ENCODE peak calls at places on chromosomes 5 and 9, in four cellular contexts. One of them, this sample, is unnamed.

GRCh38 chr5:53381-54174 is 38.4 kb upstream of the PLEKHG4B start:
- DNase-seq in GM12878: no peak
- DNase-seq in HepG2: no peak
- DNase-seq in H1: peak
- DNase-seq in this sample: peak

GRCh38 chr9:132026932-132027585 is 52.6 kb downstream of the MED27 start:
- DNase-seq in HepG2: no peak
- DNase-seq in GM12878: no peak
- DNase-seq in H1: peak
- DNase-seq in this sample: peak

GRCh38 chr9:99162759-99163364 is 57.9 kb downstream of the TGFBR1 start:
- DNase-seq in H1: no peak
- DNase-seq in GM12878: no peak
- DNase-seq in HepG2: peak
- DNase-seq in this sample: no peak

GRCh38 chr5:172429201-172429940 is 25.0 kb downstream of the SH3PXD2B start:
- DNase-seq in H1: no peak
- DNase-seq in HepG2: no peak
- DNase-seq in GM12878: no peak
- DNase-seq in this sample: no peak

GRCh38 chr5:159571501-159572244 is 241.4 kb upstream of the IL12B start:
- DNase-seq in GM12878: no peak
- DNase-seq in H1: no peak
- DNase-seq in HepG2: no peak
- DNase-seq in this sample: no peak

GRCh38 chr5:142529626-142530278 is 156.1 kb downstream of the FGF1 start:
- DNase-seq in GM12878: no peak
- DNase-seq in H1: no peak
- DNase-seq in HepG2: peak
- DNase-seq in this sample: no peak

GRCh38 chr5:58127132-58127485 is 332.8 kb downstream of the PLK2 start:
- DNase-seq in H1: no peak
- DNase-seq in HepG2: no peak
- DNase-seq in GM12878: no peak
- DNase-seq in this sample: no peak

GRCh38 chr5:66307647-66308257 is 163.7 kb downstream of the SREK1 start:
- DNase-seq in HepG2: peak
- DNase-seq in GM12878: no peak
- DNase-seq in H1: no peak
- DNase-seq in this sample: peak

GRCh38 chr5:163565931-163566608 is 60.7 kb downstream of the MAT2B start:
- DNase-seq in HepG2: peak
- DNase-seq in H1: peak
- DNase-seq in GM12878: peak
- DNase-seq in this sample: peak

GRCh38 chr9:93953492-93954435 is 1.4 kb downstream of the BARX1 start:
- DNase-seq in H1: peak
- DNase-seq in HepG2: no peak
- DNase-seq in GM12878: no peak
- DNase-seq in this sample: no peak

GRCh38 chr5:91311697-91312501 is 71.2 kb downstream of the ARRDC3 start:
- DNase-seq in H1: no peak
- DNase-seq in HepG2: peak
- DNase-seq in GM12878: peak
- DNase-seq in this sample: no peak

GRCh38 chr9:112086627-112087026 is 88.5 kb downstream of the SUSD1 start:
- DNase-seq in H1: no peak
- DNase-seq in HepG2: peak
- DNase-seq in GM12878: no peak
- DNase-seq in this sample: no peak

GRCh38 chr5:68661237-68661636 is 432.6 kb upstream of the SLC30A5 start:
- DNase-seq in H1: peak
- DNase-seq in GM12878: no peak
- DNase-seq in HepG2: peak
- DNase-seq in this sample: no peak

GRCh38 chr5:151093476-151093889 is 12.6 kb upstream of the TNIP1 start:
- DNase-seq in H1: no peak
- DNase-seq in GM12878: no peak
- DNase-seq in HepG2: no peak
- DNase-seq in this sample: no peak

GRCh38 chr9:135463140-135463539 is 16.4 kb upstream of the PPP1R26 start:
- DNase-seq in HepG2: no peak
- DNase-seq in GM12878: no peak
- DNase-seq in H1: no peak
- DNase-seq in this sample: no peak

GRCh38 chr9:85569988-85570387 is 171.8 kb downstream of the AGTPBP1 start:
- DNase-seq in HepG2: no peak
- DNase-seq in H1: no peak
- DNase-seq in GM12878: no peak
- DNase-seq in this sample: no peak

GRCh38 chr5:107668154-107668932 is 2.4 kb downstream of the EFNA5 start:
- DNase-seq in H1: no peak
- DNase-seq in HepG2: no peak
- DNase-seq in GM12878: no peak
- DNase-seq in this sample: no peak

GRCh38 chr5:177071671-177072385 is 14.9 kb upstream of the FGFR4 start:
- DNase-seq in H1: peak
- DNase-seq in HepG2: peak
- DNase-seq in GM12878: peak
- DNase-seq in this sample: peak

DNA sequence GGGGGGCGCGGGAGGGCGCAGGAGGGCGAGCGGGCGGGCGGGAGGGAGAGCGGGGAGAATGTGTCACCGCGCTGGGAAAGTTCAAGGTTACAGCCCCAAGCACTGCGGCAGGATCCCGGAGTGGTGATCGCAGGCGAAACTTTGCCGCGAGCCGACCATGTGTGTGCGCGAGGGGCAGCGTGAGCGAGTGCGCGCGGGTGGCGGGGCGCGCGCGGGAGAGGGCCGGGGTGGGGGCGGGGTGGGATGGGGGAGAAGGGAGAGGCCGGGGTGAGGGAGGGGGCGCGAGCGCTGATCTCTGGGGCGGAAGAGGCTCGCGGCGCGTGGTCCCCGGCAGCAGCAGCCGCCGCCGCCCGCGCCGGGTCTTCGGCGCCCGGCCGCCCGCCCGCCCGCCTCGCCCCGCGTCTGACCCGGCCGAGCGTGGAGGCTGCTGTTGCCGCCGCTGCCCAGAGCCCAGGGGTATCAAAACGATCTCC is at the start of gene NFIB:
- DNase-seq in H1: peak
- DNase-seq in GM12878: no peak
- DNase-seq in HepG2: peak
- DNase-seq in this sample: peak
- TF ChIP-seq SUZ12 in H1: no peak
- TF ChIP-seq SUZ12 in GM12878: no peak
- TF ChIP-seq SUZ12 in HepG2: no peak
- TF ChIP-seq SUZ12 in this sample: no peak

GRCh38 chr9:95075700-95076099 is 241.8 kb downstream of the FANCC start:
- DNase-seq in H1: no peak
- DNase-seq in GM12878: no peak
- DNase-seq in HepG2: no peak
- DNase-seq in this sample: no peak

GRCh38 chr9:95077053-95077765 is 240.3 kb downstream of the FANCC start:
- DNase-seq in HepG2: no peak
- DNase-seq in GM12878: no peak
- DNase-seq in H1: no peak
- DNase-seq in this sample: no peak

GRCh38 chr9:95078516-95078915 is 239.0 kb downstream of the FANCC start:
- DNase-seq in GM12878: no peak
- DNase-seq in HepG2: no peak
- DNase-seq in H1: no peak
- DNase-seq in this sample: no peak

GRCh38 chr9:95077766-95078382 is 239.6 kb downstream of the FANCC start:
- DNase-seq in GM12878: no peak
- DNase-seq in HepG2: no peak
- DNase-seq in H1: no peak
- DNase-seq in this sample: no peak

DNA sequence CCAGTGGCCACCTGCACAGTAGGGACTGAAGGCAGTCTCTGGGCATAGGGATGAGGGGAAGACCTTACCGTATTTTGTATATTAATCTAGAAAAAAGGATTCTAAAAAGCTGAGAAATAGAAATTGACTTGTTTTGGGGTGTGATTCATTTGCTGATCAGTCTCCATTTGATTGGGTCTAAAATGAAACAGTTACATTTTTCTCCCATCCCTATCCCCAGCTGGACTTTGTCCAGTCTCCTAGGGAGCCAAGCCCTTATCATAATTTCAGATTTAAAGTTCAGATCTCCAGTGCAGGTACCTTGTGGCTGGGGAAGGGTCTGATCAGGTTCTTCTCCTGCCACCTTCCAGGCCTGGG is 240.8 kb downstream of the FANCC start:
- DNase-seq in HepG2: no peak
- DNase-seq in GM12878: no peak
- DNase-seq in H1: no peak
- DNase-seq in this sample: no peak
- H3K9ac ChIP-seq in HepG2: no peak
- H3K9ac ChIP-seq in GM12878: no peak
- H3K9ac ChIP-seq in H1: no peak
- H3K9ac ChIP-seq in this sample: no peak

GRCh38 chr9:137607141-137607857 is 1.8 kb downstream of the ARRDC1 start:
- DNase-seq in GM12878: no peak
- DNase-seq in H1: no peak
- DNase-seq in HepG2: no peak
- DNase-seq in this sample: no peak
- TF ChIP-seq ZNF274 in GM12878: no peak
- TF ChIP-seq ZNF274 in H1: no peak
- TF ChIP-seq ZNF274 in HepG2: no peak
- TF ChIP-seq ZNF274 in this sample: no peak

DNA sequence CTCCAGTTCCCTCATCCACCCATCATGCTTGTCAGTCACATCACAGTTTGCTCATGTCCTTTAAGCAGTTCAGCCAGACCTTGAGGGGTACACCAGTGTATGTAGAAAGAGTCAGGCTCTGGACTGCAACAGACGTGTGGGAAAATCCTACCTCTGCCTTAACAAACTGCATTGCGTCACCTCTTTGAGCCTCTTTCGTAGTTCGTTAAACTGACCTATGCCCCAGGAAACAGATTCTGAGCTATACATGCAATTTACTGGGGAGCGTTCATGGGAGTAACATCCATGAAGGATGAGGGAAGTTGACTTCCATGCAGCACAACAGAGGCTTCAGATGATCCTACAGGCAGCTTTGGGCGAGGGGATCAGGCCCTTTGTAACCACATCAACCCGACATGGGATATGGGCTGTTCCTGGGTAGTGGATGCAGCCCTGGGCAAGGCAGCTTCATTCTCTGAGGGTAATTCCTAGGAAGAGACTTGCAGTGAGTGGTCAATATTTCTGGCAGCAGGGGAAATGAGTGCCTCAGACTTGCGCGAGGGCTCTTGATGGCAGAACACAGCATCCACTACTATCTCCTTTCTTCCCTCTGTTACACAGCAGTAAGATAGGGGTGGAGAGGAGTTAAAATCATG is 4.3 kb downstream of the SPINK4 start:
- DNase-seq in GM12878: no peak
- DNase-seq in HepG2: peak
- DNase-seq in H1: no peak
- DNase-seq in this sample: no peak
- TF ChIP-seq SUZ12 in GM12878: no peak
- TF ChIP-seq SUZ12 in HepG2: no peak
- TF ChIP-seq SUZ12 in H1: no peak
- TF ChIP-seq SUZ12 in this sample: no peak

GRCh38 chr5:79454043-79454442 is 59.9 kb downstream of the HOMER1 start:
- DNase-seq in GM12878: no peak
- DNase-seq in HepG2: no peak
- DNase-seq in H1: no peak
- DNase-seq in this sample: no peak

GRCh38 chr5:79448336-79448735 is 65.6 kb downstream of the HOMER1 start:
- DNase-seq in H1: no peak
- DNase-seq in HepG2: no peak
- DNase-seq in GM12878: no peak
- DNase-seq in this sample: no peak
- H3K9ac ChIP-seq in H1: no peak
- H3K9ac ChIP-seq in HepG2: no peak
- H3K9ac ChIP-seq in GM12878: no peak
- H3K9ac ChIP-seq in this sample: no peak

GRCh38 chr5:3962113-3962512 is 366.5 kb downstream of the IRX1 start:
- DNase-seq in HepG2: no peak
- DNase-seq in GM12878: no peak
- DNase-seq in H1: no peak
- DNase-seq in this sample: no peak

GRCh38 chr5:3954189-3954588 is 358.6 kb downstream of the IRX1 start:
- DNase-seq in HepG2: no peak
- DNase-seq in GM12878: no peak
- DNase-seq in H1: no peak
- DNase-seq in this sample: no peak

GRCh38 chr5:3954633-3955032 is 359.0 kb downstream of the IRX1 start:
- DNase-seq in H1: no peak
- DNase-seq in HepG2: no peak
- DNase-seq in GM12878: no peak
- DNase-seq in this sample: no peak

GRCh38 chr5:3958389-3958788 is 362.8 kb downstream of the IRX1 start:
- DNase-seq in HepG2: no peak
- DNase-seq in GM12878: no peak
- DNase-seq in H1: no peak
- DNase-seq in this sample: no peak

GRCh38 chr5:3957658-3958057 is 362.0 kb downstream of the IRX1 start:
- DNase-seq in GM12878: no peak
- DNase-seq in H1: no peak
- DNase-seq in HepG2: no peak
- DNase-seq in this sample: no peak
- TF ChIP-seq ZNF274 in GM12878: no peak
- TF ChIP-seq ZNF274 in H1: no peak
- TF ChIP-seq ZNF274 in HepG2: no peak
- TF ChIP-seq ZNF274 in this sample: no peak

GRCh38 chr9:120481842-120482241 is 98.1 kb downstream of the CDK5RAP2 start:
- DNase-seq in HepG2: no peak
- DNase-seq in H1: no peak
- DNase-seq in GM12878: no peak
- DNase-seq in this sample: no peak

GRCh38 chr9:120484162-120484561 is 95.8 kb downstream of the CDK5RAP2 start:
- DNase-seq in HepG2: no peak
- DNase-seq in H1: no peak
- DNase-seq in GM12878: no peak
- DNase-seq in this sample: peak

GRCh38 chr9:120482424-120483186 is 97.4 kb downstream of the CDK5RAP2 start:
- DNase-seq in GM12878: no peak
- DNase-seq in H1: no peak
- DNase-seq in HepG2: no peak
- DNase-seq in this sample: no peak

GRCh38 chr9:120480707-120481106 is 99.3 kb downstream of the CDK5RAP2 start:
- DNase-seq in HepG2: no peak
- DNase-seq in H1: no peak
- DNase-seq in GM12878: no peak
- DNase-seq in this sample: no peak

DNA sequence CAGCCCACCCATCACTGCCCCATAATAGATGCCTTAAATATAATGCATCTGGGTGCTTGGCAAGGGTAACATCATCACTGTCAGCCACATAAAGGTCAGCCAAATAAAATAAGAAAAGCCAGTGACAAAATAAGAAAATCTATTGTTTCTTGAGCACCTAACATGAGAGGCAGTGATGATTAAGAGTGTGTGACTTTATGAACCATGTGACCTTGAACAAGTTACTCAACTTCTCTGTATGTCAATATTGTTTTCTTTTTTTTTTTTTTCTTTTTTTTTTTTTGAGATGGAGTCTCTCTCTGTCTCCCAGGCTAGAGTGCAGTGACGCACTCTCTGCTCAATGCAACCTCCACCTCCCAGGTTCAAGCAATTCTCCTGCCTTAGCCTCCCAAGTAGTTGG is 98.7 kb downstream of the CDK5RAP2 start:
- DNase-seq in H1: no peak
- DNase-seq in HepG2: peak
- DNase-seq in GM12878: no peak
- DNase-seq in this sample: no peak
- TF ChIP-seq SUZ12 in H1: no peak
- TF ChIP-seq SUZ12 in HepG2: no peak
- TF ChIP-seq SUZ12 in GM12878: no peak
- TF ChIP-seq SUZ12 in this sample: no peak